ENCODE peak calls at places on chromosomes 6 and 20, in four cellular contexts. P is HepG2, X is SK-N-SH, T is transverse colon. G is an unnamed sample. For H3K9me3, the result is how much of the 10 kb centered on the place peaks cover.

GRCh38 chr20:37543828-37544227 is 16.2 kb upstream of the BLCAP start:
- DNase-seq in P (peak), X (peak), T (no peak), G (no peak)

GRCh38 chr20:57390604-57391438 is at the start of gene RBM38:
- DNase-seq in P (peak), X (peak), T (peak), G (no peak)

GRCh38 chr6:135853227-135853626 is 1.7 kb downstream of the PDE7B start:
- DNase-seq in P (no peak), X (no peak), T (no peak), G (no peak)

GRCh38 chr6:152146385-152146784 is 338.9 kb downstream of the ESR1 start:
- DNase-seq in P (no peak), X (no peak), T (no peak), G (no peak)

GRCh38 chr6:141562181-141562800 is 570.4 kb upstream of the GJE1 start:
- DNase-seq in P (no peak), X (peak), T (peak), G (no peak)

GRCh38 chr20:46333136-46333991 is 25.1 kb upstream of the CDH22 start:
- DNase-seq in P (no peak), X (peak), T (no peak), G (no peak)

GRCh38 chr6:73079611-73079955 is 145.7 kb downstream of the KHDC1L start:
- DNase-seq in P (no peak), X (no peak), T (no peak), G (no peak)

GRCh38 chr6:39897699-39898098 is 36.6 kb downstream of the MOCS1 start:
- DNase-seq in P (no peak), X (no peak), T (peak), G (no peak)

GRCh38 chr6:153058291-153058690 is 55.8 kb upstream of the MTRF1L start:
- DNase-seq in P (no peak), X (no peak), T (no peak), G (no peak)

GRCh38 chr20:25484911-25485511 is 77.5 kb downstream of the GINS1 start:
- DNase-seq in P (no peak), X (no peak), T (no peak), G (no peak)

DNA sequence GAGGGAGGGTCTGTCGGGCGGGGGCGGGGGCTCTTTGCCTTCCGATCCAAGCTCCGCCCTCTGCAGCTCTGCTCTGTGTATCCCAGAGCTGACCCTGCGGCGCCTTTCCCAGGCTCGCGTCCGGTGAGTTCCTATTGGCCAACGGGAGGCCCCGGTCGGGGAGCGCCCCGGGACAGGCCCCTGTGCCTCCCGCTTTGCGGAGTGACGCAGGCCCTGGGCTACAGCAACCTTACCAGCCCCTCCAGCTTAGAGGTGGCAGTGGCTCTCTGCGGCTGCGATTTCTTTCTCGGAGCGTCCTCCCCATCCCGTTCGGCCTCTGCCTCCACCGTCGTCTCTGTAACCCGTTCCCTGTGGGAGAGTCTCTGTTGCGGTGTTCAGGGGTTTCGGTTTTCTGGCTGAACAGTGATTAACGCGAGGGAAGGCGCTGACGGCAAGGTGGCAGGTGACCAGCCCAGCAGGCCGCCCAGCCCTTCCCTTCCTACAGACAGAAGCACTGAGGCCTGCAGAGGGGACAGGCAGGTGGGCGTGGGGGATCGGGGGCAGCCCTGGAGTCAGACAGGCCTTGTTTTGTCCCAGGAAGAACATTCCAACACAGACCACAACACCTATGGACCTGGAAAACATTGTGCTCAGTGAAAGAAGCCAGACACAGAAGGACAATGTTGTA is 18.1 kb upstream of the CEBPB start:
- DNase-seq in P (peak), X (no peak), T (peak), G (peak)
- TF ChIP-seq POLR2AphosphoS5 in P (peak), X (no peak), T (peak), G (peak)

DNA sequence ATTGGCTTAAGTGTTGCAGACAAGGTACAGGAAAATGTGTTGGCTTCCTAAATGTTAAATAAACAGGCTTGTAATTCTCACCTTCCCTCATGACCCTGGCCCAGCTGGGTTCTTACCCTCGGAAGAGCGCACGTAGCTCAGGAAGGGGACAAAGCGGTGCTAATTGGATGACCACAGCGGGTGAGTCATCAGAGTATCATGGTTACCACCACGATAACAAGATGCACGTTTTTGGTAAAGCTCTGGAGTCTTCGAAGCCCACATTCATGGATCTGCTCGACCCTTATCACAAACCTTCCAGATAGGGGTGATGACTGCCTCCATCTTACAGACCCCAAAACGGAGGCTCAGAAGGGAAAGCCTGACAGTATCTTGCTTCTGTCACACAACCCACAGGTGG is 32.8 kb downstream of the APCDD1L start:
- DNase-seq in P (no peak), X (no peak), T (no peak), G (no peak)
- H3K9me3 ChIP-seq in P (under half), X (under half), T (under half), G (under half)

GRCh38 chr6:96834070-96834469 is 3.2 kb downstream of the GPR63 start:
- DNase-seq in P (no peak), X (no peak), T (no peak), G (no peak)

GRCh38 chr6:96836579-96837137 is 619 bp downstream of the GPR63 start:
- DNase-seq in P (no peak), X (peak), T (no peak), G (no peak)

GRCh38 chr6:96841241-96841824 is 4.1 kb upstream of the GPR63 start:
- DNase-seq in P (no peak), X (no peak), T (no peak), G (no peak)

GRCh38 chr6:96832780-96833179 is 4.5 kb downstream of the GPR63 start:
- DNase-seq in P (no peak), X (no peak), T (no peak), G (no peak)

DNA sequence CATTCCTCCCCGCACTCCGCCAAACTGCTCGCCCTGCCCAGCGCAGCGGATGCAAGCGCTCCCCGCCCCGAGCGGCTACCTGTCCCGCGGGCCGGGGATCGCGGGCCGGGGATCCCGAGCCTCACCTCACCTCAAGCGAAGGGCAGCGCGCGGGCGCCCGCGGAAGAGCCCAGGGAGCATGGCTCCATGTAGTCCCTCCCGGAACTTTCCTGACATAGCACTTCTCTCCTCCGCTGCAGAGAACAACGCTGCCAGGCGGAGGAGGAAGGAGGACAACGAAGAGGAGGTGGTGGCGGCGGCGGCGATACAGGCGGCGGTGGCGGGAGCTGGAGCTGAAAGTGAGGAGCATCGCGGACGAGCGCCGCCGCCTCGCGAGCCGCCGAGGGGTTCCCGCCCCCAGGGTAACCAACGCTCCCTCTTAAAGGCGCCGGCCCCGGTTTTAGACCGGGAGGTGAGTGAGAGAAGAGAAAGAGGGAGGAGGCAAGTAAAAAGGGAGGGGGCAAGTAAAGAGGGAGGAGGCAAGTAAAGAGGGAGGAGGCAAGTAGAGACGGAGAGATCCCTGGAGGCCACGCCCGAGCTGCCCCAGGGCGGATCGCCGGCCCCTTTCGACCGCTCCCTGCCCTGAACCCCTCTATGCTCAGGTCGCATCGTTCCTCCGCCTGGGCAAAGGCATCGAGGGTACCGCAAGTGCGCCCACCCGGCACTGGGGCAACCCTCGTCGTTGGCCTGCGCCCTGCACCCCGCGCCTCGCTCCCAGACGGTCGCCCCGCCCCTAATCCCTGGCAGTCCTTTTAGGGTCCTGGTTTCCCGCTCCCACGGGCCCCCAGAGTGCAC is at the start of gene GPR63:
- DNase-seq in P (peak), X (peak), T (peak), G (no peak)
- TF ChIP-seq POLR2AphosphoS5 in P (no peak), X (peak), T (no peak), G (no peak)

GRCh38 chr6:159315562-159315961 is 146.4 kb downstream of the FNDC1 start:
- DNase-seq in P (no peak), X (no peak), T (no peak), G (peak)

GRCh38 chr6:159309723-159310122 is 140.5 kb downstream of the FNDC1 start:
- DNase-seq in P (no peak), X (no peak), T (no peak), G (peak)

GRCh38 chr6:159311618-159312017 is 142.4 kb downstream of the FNDC1 start:
- DNase-seq in P (no peak), X (no peak), T (no peak), G (peak)

GRCh38 chr6:159313023-159313422 is 143.8 kb downstream of the FNDC1 start:
- DNase-seq in P (no peak), X (peak), T (no peak), G (peak)

GRCh38 chr6:159312204-159312603 is 143.0 kb downstream of the FNDC1 start:
- DNase-seq in P (no peak), X (no peak), T (no peak), G (no peak)
- H3K9me3 ChIP-seq in P (under half), X (under half), T (under half), G (under half)

DNA sequence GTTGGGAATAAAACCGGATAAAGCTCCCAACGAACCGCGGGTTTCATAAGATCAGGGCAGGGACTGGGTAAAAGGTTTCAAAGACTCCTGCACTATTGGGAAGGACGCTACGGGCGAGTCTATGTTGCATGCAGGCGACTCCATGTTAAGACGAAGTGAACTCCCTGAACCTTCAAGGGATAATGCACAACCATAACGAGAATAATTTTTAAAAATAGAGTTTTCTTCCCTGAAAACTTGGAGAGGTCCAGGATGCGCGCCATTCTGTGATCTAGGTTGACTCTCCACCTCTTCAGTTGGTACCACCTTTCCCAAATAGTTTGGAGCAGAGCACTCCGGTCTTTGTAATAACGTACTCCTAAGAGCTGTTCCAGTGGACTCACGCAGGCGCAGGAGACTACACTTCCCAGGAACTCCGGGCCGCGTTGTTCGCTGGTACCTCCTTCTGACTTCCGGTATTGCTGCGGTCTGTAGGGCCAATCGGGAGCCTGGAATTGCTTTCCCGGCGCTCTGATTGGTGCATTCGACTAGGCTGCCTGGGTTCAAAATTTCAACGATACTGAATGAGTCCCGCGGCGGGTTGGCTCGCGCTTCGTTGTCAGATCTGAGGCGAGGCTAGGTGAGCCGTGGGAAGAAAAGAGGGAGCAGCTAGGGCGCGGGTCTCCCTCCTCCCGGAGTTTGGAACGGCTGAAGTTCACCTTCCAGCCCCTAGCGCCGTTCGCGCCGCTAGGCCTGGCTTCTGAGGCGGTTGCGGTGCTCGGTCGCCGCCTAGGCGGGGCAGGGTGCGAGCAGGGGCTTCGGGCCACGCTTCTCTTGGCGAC is at the start of gene TPX2:
- DNase-seq in P (peak), X (peak), T (peak), G (peak)
- TF ChIP-seq POLR2AphosphoS5 in P (peak), X (peak), T (peak), G (peak)

DNA sequence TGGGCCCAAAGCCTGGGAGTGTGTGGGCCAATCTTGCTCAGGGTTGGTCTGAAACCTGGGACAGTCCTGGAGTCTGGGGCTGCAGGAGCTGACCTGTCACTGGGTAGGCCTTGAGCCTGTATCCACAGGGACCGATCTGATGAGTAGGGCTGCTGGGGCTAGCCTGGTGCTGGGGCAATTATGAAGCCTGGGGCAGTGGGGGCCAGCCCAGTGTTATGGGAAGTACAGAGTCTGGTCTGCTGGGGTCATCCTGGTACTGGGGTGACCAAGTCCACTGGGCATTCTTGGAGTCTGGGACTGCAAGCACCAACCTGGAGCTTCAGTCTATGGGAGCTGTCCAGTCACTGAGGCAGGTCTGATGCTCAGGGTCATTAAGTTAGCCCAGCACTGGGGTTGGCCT is 20.7 kb downstream of the DEFB115 start:
- DNase-seq in P (no peak), X (no peak), T (no peak), G (no peak)
- H3K9me3 ChIP-seq in P (under half), X (under half), T (under half), G (under half)